ENCODE peak calls at places on chromosomes 3 and 15, in four cellular contexts. B, Z, S and D are unnamed samples.

GRCh38 chr3:52351762-52352055 is 35.6 kb downstream of the DNAH1 start:
- DNase-seq in S (no peak), B (no peak), Z (no peak), D (no peak)

GRCh38 chr15:79919090-79919748 is 22.4 kb upstream of the MTHFS start:
- DNase-seq in Z (peak; percentile 93), B (no peak), S (no peak), D (no peak)

GRCh38 chr3:66552846-66553245 is 52.0 kb upstream of the LRIG1 start:
- DNase-seq in B (no peak), S (no peak), Z (peak; percentile 68), D (no peak)

GRCh38 chr15:64284037-64284436 is 71.9 kb downstream of the CSNK1G1 start:
- DNase-seq in S (no peak), B (peak; percentile 33), Z (no peak), D (no peak)

GRCh38 chr3:149453140-149453805 is 21.2 kb upstream of the TM4SF4 start:
- DNase-seq in S (no peak), Z (no peak), B (peak; percentile 43), D (no peak)

GRCh38 chr3:170745211-170745718 is 124.7 kb downstream of the RPL22L1 start:
- DNase-seq in S (no peak), Z (no peak), B (peak; percentile 75), D (no peak)

GRCh38 chr3:19645093-19645492 is 288.9 kb downstream of the EFHB start:
- DNase-seq in S (no peak), Z (no peak), B (peak; percentile 2), D (no peak)

GRCh38 chr15:51731549-51732267 is 5.7 kb downstream of the LYSMD2 start:
- DNase-seq in B (no peak), Z (no peak), S (peak; percentile 69), D (peak; percentile 25)

GRCh38 chr3:141368062-141368924 is at the start of gene ZBTB38:
- DNase-seq in S (no peak), B (peak; percentile 92), Z (peak; percentile 95), D (no peak)

GRCh38 chr15:25783607-25784131 is 79.5 kb downstream of the ATP10A start:
- DNase-seq in Z (peak; percentile 95), S (peak; percentile 28), B (no peak), D (no peak)

GRCh38 chr3:45870099-45870498 is 16.2 kb upstream of the CCR9 start:
- DNase-seq in S (peak; percentile 93), Z (no peak), B (no peak), D (peak; percentile 74)

GRCh38 chr3:20990896-20991295 is 760.1 kb downstream of the ZNF385D start:
- DNase-seq in B (no peak), Z (no peak), S (no peak), D (no peak)

GRCh38 chr3:170690133-170690981 is 104.5 kb upstream of the SLC7A14 start:
- DNase-seq in Z (peak; percentile 90), B (no peak), S (peak; percentile 13), D (no peak)

GRCh38 chr3:129417354-129417753 is 11.1 kb downstream of the EFCAB12 start:
- DNase-seq in S (no peak), Z (no peak), B (no peak), D (no peak)

GRCh38 chr15:73127302-73127936 is 75.2 kb downstream of the NEO1 start:
- DNase-seq in B (peak; percentile 14), S (peak; percentile 36), Z (peak; percentile 76), D (no peak)

GRCh38 chr15:60400957-60401356 is 3.2 kb upstream of the ANXA2 start:
- DNase-seq in S (no peak), B (no peak), Z (peak; percentile 66), D (no peak)
- H3K4me1 ChIP-seq in S (peaks cover 30% of the 10 kb centered on the region), B (peaks cover 50% of the 10 kb centered on the region), Z (no peaks in the 10 kb centered on the region), D (peaks cover 24% of the 10 kb centered on the region)

GRCh38 chr3:187954486-187955075 is 199.4 kb upstream of the LPP start:
- DNase-seq in B (no peak), Z (no peak), S (no peak), D (no peak)

GRCh38 chr3:187955076-187955952 is 198.6 kb upstream of the LPP start:
- DNase-seq in S (no peak), Z (no peak), B (peak; percentile 76), D (no peak)

GRCh38 chr3:187960820-187961219 is 193.1 kb upstream of the LPP start:
- DNase-seq in Z (no peak), B (no peak), S (no peak), D (no peak)

GRCh38 chr3:187958432-187959003 is 195.4 kb upstream of the LPP start:
- DNase-seq in Z (no peak), S (peak; percentile 63), B (no peak), D (no peak)

GRCh38 chr3:187957209-187957981 is 196.6 kb upstream of the LPP start:
- DNase-seq in Z (no peak), B (no peak), S (no peak), D (no peak)
- H3K4me1 ChIP-seq in Z (no peaks in the 10 kb centered on the region), B (no peaks in the 10 kb centered on the region), S (peaks cover 37% of the 10 kb centered on the region), D (peaks cover 15% of the 10 kb centered on the region)

DNA sequence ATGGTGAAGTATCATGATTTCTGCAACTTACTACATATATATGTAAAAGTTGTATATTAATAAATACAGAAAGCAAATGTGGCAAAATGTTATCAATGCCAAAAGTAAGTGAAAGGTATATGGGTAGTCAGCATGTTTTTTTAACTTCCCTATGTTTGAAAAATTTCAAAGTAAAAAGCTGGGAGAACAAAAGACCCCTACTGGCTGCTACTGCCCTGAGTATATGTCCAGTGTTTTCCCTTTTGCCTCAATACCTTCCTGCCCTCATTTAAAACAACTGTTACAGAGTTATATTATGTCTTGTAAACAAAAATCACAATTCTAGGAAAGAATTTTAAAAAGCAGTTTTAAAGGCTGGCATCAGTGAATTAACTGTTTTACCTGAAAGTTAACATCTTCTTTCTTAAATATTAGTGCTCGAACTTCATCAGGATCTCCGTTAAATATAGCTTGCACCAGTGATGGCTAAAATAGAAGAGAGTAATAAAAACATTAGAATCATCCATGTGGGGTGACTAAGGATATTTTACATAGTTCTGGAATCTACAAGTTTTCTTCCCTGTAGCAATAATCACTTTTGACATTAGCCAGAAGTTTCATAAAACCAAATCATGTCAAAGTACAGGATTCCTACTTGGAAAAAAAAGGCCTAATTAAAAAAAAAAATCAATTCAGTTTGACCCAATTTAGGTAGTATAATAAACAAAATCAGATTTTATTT is 2.8 kb downstream of the ANKRD28 start:
- DNase-seq in S (no peak), Z (no peak), B (no peak), D (no peak)
- H3K4me1 ChIP-seq in S (peaks cover 65% of the 10 kb centered on the region), Z (no peaks in the 10 kb centered on the region), B (peaks cover 4% of the 10 kb centered on the region), D (peaks cover 37% of the 10 kb centered on the region)

DNA sequence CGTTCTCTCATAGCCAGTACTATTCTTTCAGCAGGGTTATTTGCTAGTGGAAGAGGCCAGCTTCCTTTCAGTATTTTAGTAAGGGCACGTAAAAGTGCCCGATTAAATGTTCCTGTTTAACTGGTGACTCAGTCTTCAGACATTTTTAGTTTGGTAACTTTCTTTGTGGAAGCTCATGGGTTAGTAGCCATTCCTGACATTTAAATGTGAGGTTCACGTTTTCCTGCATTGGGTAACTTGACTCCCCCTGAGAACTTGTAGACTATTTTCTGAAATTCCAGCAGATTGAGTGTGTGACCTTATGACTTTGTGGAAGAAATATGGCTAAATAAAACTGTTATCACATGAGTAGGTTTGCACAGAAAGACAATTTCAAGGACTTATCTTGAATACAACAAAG is 16.9 kb downstream of the ABHD2 start:
- DNase-seq in B (peak; percentile 71), Z (no peak), S (no peak), D (no peak)
- H3K4me1 ChIP-seq in B (peaks cover 52% of the 10 kb centered on the region), Z (no peaks in the 10 kb centered on the region), S (peaks cover 13% of the 10 kb centered on the region), D (no peaks in the 10 kb centered on the region)

GRCh38 chr3:16896820-16897219 is 12.1 kb downstream of the PLCL2 start:
- DNase-seq in S (no peak), Z (no peak), B (no peak), D (no peak)

GRCh38 chr3:16897254-16897926 is 12.6 kb downstream of the PLCL2 start:
- DNase-seq in B (no peak), Z (no peak), S (no peak), D (no peak)

GRCh38 chr3:16900779-16901440 is 16.2 kb downstream of the PLCL2 start:
- DNase-seq in B (no peak), Z (no peak), S (peak; percentile 37), D (no peak)

GRCh38 chr3:16899919-16900318 is 15.2 kb downstream of the PLCL2 start:
- DNase-seq in Z (no peak), B (no peak), S (no peak), D (no peak)

GRCh38 chr3:16898595-16899395 is 14.0 kb downstream of the PLCL2 start:
- DNase-seq in Z (no peak), B (no peak), S (no peak), D (no peak)
- H3K4me1 ChIP-seq in Z (no peaks in the 10 kb centered on the region), B (no peaks in the 10 kb centered on the region), S (peaks cover 94% of the 10 kb centered on the region), D (peaks cover 59% of the 10 kb centered on the region)

DNA sequence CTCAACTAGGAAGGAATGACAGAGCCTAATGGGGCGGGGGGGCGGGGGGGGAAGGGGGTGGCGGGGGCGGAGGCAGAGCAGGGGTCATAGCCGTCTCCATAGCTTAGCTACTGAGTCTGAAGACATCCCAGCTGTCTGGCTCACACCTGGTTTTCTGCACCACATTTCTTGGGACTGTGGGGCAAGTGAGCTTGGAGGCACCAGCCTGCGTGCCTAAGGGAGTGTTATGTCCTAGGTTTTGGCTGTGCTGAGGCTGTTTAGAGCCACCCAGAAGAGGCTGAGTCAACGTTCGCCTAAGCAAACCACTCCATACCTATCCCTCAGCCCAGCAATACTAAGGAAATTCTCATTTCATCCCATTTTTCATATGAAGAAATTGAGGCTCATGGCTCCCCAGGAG is 1.4 kb downstream of the IL17RD start:
- DNase-seq in Z (peak; percentile 63), S (no peak), B (peak; percentile 35), D (no peak)
- H3K4me1 ChIP-seq in Z (peaks cover 32% of the 10 kb centered on the region), S (peaks cover 19% of the 10 kb centered on the region), B (peaks cover 28% of the 10 kb centered on the region), D (peaks cover 20% of the 10 kb centered on the region)

GRCh38 chr15:31350771-31351170 is 24.1 kb downstream of the KLF13 start:
- DNase-seq in Z (no peak), B (no peak), S (no peak), D (no peak)

GRCh38 chr15:31352911-31353811 is 26.5 kb downstream of the KLF13 start:
- DNase-seq in B (no peak), S (peak; percentile 53), Z (no peak), D (no peak)

GRCh38 chr15:31353931-31354330 is 27.3 kb downstream of the KLF13 start:
- DNase-seq in B (no peak), S (no peak), Z (no peak), D (no peak)

GRCh38 chr15:31349233-31350141 is 22.9 kb downstream of the KLF13 start:
- DNase-seq in B (no peak), Z (no peak), S (no peak), D (no peak)

DNA sequence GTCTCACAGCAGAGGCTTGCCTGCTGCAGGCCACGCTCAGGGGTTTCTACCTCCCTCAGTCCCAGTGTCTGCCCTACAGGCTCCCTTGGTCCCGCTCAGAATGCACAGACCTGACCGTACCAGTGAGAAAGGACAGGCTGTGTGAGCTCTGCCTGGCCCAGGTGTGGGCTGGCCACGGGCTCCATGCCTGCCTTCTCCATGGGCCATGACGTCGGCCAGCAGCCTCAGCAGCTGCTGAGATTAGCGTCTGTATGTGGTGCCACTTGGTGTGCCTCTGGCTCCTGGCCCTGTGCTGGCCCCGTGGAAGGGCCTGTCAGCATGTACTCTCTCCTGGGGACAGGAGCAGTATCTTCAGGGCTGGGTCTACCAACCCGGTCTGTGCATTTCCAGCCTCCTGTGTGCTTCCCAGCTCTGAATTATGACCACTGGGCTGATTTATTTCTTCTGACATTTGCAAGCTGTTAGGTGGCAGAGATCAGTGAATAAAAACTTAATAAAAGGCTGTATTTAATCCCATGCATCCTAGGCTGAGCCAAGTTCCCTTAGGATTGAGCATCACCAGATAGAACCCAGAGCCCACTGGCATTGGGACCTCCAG is 25.7 kb downstream of the KLF13 start:
- DNase-seq in S (no peak), B (no peak), Z (no peak), D (no peak)
- H3K4me1 ChIP-seq in S (peaks cover 100% of the 10 kb centered on the region), B (peaks cover 40% of the 10 kb centered on the region), Z (no peaks in the 10 kb centered on the region), D (peaks cover 92% of the 10 kb centered on the region)